ENCODE peak calls at places on chromosomes 12 and 14, in nine cellular contexts. Z is transverse colon, J is fibroblast of mammary gland, A is thyroid gland, Y is mucosa of descending colon, S is esophagus squamous epithelium, K is HCT116, F is Peyer's patch, W is lower lobe of right lung. M is an unnamed sample.

GRCh38 chr14:99254391-99255009 is 17.5 kb downstream of the BCL11B start:
- DNase-seq in Z (no peak), J (no peak), A (no peak), Y (peak; percentile 19), S (no peak), K (no peak), F (no peak), W (no peak), M (no peak)

GRCh38 chr14:75578099-75578785 is at the start of gene FLVCR2:
- DNase-seq in Z (peak; percentile 91), J (peak; percentile 66), A (peak; percentile 89), Y (peak; percentile 89), S (no peak), K (no peak), F (peak; percentile 93), W (peak; percentile 92), M (peak; percentile 43)

GRCh38 chr14:54335569-54336155 is 61.1 kb upstream of the CDKN3 start:
- DNase-seq in Z (no peak), J (no peak), A (no peak), Y (no peak), S (no peak), K (no peak), F (no peak), W (no peak), M (no peak)

GRCh38 chr12:117100251-117100650 is 1.0 kb upstream of the TESC start:
- DNase-seq in Z (no peak), J (peak; percentile 11), A (peak; percentile 20), Y (no peak), S (no peak), K (peak; percentile 15), F (peak; percentile 32), W (no peak), M (no peak)

GRCh38 chr12:113467514-113468364 is 3.9 kb downstream of the LHX5 start:
- DNase-seq in Z (no peak), J (no peak), A (no peak), Y (no peak), S (no peak), K (no peak), F (no peak), W (no peak), M (no peak)

GRCh38 chr12:93061414-93062099 is 132.5 kb upstream of the EEA1 start:
- DNase-seq in Z (no peak), J (no peak), A (peak; percentile 32), Y (no peak), S (no peak), K (no peak), F (no peak), W (no peak), M (no peak)

GRCh38 chr12:54306925-54307731 is 6.3 kb upstream of the NFE2 start:
- DNase-seq in Z (peak; percentile 95), J (peak; percentile 57), A (peak; percentile 35), Y (peak; percentile 96), S (peak; percentile 29), K (peak; percentile 78), F (peak; percentile 91), W (peak; percentile 96), M (peak; percentile 38)

GRCh38 chr12:131114942-131115584 is 161.4 kb downstream of the ADGRD1 start:
- DNase-seq in Z (no peak), J (no peak), A (no peak), Y (no peak), S (no peak), K (no peak), F (peak; percentile 28), W (peak; percentile 17), M (no peak)

GRCh38 chr12:30816742-30817465 is 62.2 kb upstream of the CAPRIN2 start:
- DNase-seq in Z (no peak), J (no peak), A (no peak), Y (no peak), S (no peak), K (no peak), F (no peak), W (no peak), M (no peak)

GRCh38 chr14:99872786-99873440 is 79.7 kb downstream of the EML1 start:
- DNase-seq in Z (no peak), J (no peak), A (no peak), Y (no peak), S (no peak), K (no peak), F (no peak), W (no peak), M (no peak)

GRCh38 chr14:60188115-60188514 is 22.9 kb upstream of the DHRS7 start:
- DNase-seq in Z (no peak), J (peak; percentile 12), A (no peak), Y (no peak), S (no peak), K (no peak), F (no peak), W (no peak), M (no peak)

GRCh38 chr14:57933363-57933762 is 67.5 kb upstream of the SLC35F4 start:
- DNase-seq in Z (no peak), J (no peak), A (no peak), Y (no peak), S (no peak), K (no peak), F (no peak), W (no peak), M (no peak)

GRCh38 chr12:46473634-46474201 is 101.1 kb upstream of the SLC38A2 start:
- DNase-seq in Z (peak; percentile 75), J (peak; percentile 93), A (peak; percentile 23), Y (peak; percentile 58), S (no peak), K (peak; percentile 87), F (peak; percentile 50), W (peak; percentile 72), M (peak; percentile 94)

GRCh38 chr12:121090576-121091125 is 42.0 kb upstream of the P2RX7 start:
- DNase-seq in Z (no peak), J (no peak), A (no peak), Y (no peak), S (no peak), K (no peak), F (no peak), W (no peak), M (no peak)

GRCh38 chr12:121095544-121096198 is 37.0 kb upstream of the P2RX7 start:
- DNase-seq in Z (peak; percentile 76), J (peak; percentile 35), A (peak; percentile 58), Y (peak; percentile 76), S (no peak), K (peak; percentile 48), F (peak; percentile 76), W (peak; percentile 84), M (peak; percentile 42)

GRCh38 chr12:121096199-121096798 is 36.4 kb upstream of the P2RX7 start:
- DNase-seq in Z (no peak), J (no peak), A (no peak), Y (no peak), S (no peak), K (no peak), F (no peak), W (no peak), M (no peak)

GRCh38 chr12:121092034-121092433 is 40.6 kb upstream of the P2RX7 start:
- DNase-seq in Z (no peak), J (no peak), A (no peak), Y (no peak), S (no peak), K (no peak), F (no peak), W (no peak), M (no peak)

DNA sequence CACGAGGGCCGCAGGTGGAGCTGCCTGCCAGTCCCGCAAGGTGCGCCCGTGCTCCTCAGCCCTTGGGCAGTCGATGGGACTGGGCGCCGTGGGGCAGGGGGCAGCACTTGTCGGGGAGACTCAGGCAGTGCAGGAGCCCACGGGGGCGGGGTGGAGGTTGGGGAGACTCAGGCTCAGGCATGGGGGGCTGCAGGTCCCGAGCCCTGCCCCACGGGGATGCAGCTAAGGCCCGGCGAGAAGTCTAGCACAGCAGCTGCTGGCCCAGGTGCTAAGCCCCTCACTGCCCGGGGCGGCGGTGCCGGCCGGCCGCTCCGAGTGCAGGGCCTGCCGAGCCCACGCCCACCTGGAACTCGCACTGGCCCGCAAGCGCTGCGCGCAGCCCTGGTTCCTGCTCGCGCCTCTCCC is 39.2 kb upstream of the P2RX7 start:
- DNase-seq in Z (no peak), J (no peak), A (no peak), Y (no peak), S (no peak), K (no peak), F (no peak), W (no peak), M (no peak)
- H3K4me3 ChIP-seq in Z (no peak overlapping the region), J (no peak overlapping the region), A (no peak overlapping the region), Y (no peak overlapping the region), S (no peak overlapping the region), K (no peak overlapping the region), F (no peak overlapping the region), W (no peak overlapping the region), M (no peak overlapping the region)

DNA sequence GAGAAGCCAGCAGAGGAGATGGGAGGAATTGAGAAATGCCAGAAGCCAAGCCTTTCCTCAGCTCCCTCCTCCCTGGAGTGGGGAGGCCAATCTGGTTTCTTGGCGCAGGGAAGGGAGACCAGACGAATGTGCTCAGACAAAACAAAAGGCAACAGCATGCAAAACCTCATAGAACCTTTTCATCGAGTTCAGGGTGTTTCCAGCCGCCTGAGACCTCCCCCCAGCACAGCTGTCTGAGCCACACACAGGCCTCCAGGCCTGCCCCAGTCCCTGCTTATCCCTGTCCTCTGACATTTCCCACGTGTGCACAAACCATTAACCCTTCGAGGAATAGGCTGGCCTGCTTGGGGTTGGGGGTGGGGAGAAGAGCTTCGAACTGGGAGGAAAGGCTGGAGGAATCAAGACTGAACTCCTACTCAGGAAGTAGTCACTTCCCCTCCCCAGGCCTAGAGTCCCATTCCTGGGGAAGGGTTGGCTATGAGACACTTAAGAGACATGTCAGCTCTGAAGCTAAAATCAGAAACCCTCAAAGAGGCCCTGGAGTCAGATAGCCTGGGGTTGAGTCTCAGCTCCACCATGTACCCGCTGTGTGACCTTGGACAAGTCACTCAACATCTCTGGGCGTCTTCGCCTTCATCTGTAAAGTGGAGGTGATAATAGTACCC is 10.7 kb downstream of the TBX3 start:
- DNase-seq in Z (no peak), J (peak; percentile 66), A (peak; percentile 68), Y (no peak), S (no peak), K (no peak), F (peak; percentile 43), W (no peak), M (peak; percentile 80)
- H3K4me3 ChIP-seq in Z (no peak overlapping the region), J (peak overlapping the region; percentile 9), A (peak overlapping the region; percentile 19), Y (no peak overlapping the region), S (no peak overlapping the region), K (no peak overlapping the region), F (no peak overlapping the region), W (peak overlapping the region; percentile 50), M (peak overlapping the region; percentile 26)

GRCh38 chr12:107320031-107320928 is 226.9 kb upstream of the CRY1 start:
- DNase-seq in Z (peak; percentile 38), J (no peak), A (peak; percentile 92), Y (peak; percentile 63), S (no peak), K (no peak), F (peak; percentile 59), W (peak; percentile 67), M (peak; percentile 42)
- H3K4me3 ChIP-seq in Z (no peak overlapping the region), J (peak overlapping the region; percentile 15), A (peak overlapping the region; percentile 44), Y (no peak overlapping the region), S (peak overlapping the region; percentile 69), K (peak overlapping the region; percentile 66), F (peak overlapping the region; percentile 54), W (peak overlapping the region; percentile 57), M (peak overlapping the region; percentile 49)

DNA sequence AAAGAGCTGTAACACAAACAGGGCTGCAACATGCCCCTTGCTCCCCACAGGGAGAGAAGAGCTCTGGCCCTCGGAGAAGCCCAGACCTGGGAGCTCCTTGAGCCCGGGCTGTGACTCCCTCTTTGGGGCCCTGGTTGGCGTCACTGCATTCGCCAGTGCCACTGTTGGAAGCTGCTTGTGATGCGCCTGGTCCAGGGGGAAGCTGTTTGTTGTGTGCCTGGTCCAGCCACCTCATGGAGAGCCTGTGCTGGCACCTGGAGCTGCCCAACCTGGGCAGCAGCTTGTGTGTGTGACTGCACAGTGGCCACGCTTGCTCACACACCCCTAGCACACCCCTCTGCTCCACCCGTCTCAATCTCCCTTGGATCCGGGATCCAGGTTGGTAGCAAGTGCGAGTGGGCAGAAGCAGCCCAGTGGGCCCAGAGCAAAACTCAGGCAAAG is 49.5 kb downstream of the A2M start:
- DNase-seq in Z (no peak), J (no peak), A (no peak), Y (no peak), S (no peak), K (no peak), F (peak; percentile 42), W (no peak), M (no peak)
- H3K4me3 ChIP-seq in Z (no peak overlapping the region), J (no peak overlapping the region), A (no peak overlapping the region), Y (no peak overlapping the region), S (no peak overlapping the region), K (no peak overlapping the region), F (no peak overlapping the region), W (no peak overlapping the region), M (no peak overlapping the region)

M was measured in AG10803.